ENCODE peak calls at places on chromosome 11, in eight cellular contexts. B is IMR-90; Q is CD8-positive, alpha-beta memory T cell; P is lower lobe of right lung; Z is PC-3; H is prostate gland; W is SJSA1; E is cardiac muscle cell. F is an unnamed sample. For H3K27me3, the result is how much of the 10 kb centered on the place peaks cover.

GRCh38 chr11:68186061-68186460 is 27.0 kb downstream of the KMT5B start:
- DNase-seq in B (no peak), Q (no peak), P (no peak), Z (no peak), H (no peak), W (no peak), E (no peak), F (no peak)

GRCh38 chr11:57249384-57250319 is 12.6 kb upstream of the APLNR start:
- DNase-seq in B (peak), Q (peak), P (peak), Z (peak), H (peak), W (peak), E (peak), F (peak)

GRCh38 chr11:72012897-72013721 is 14.4 kb downstream of the IL18BP start:
- DNase-seq in B (peak), Q (no peak), P (peak), Z (peak), H (peak), W (no peak), E (no peak), F (no peak)

GRCh38 chr11:36373040-36374010 is 77.2 kb downstream of the PRR5L start:
- DNase-seq in B (no peak), Q (no peak), P (no peak), Z (no peak), H (no peak), W (no peak), E (no peak), F (no peak)

GRCh38 chr11:132621976-132622375 is 910.3 kb downstream of the OPCML start:
- DNase-seq in B (no peak), Q (no peak), P (no peak), Z (no peak), H (no peak), W (no peak), E (no peak), F (no peak)

GRCh38 chr11:128342511-128343133 is 244.7 kb downstream of the ETS1 start:
- DNase-seq in B (peak), Q (peak), P (peak), Z (peak), H (no peak), W (peak), E (peak), F (no peak)

GRCh38 chr11:4704790-4705334 is 278 bp downstream of the MMP26 start:
- DNase-seq in B (no peak), Q (no peak), P (no peak), Z (no peak), H (no peak), W (no peak), E (no peak), F (no peak)

GRCh38 chr11:88553204-88553603 is 215.7 kb upstream of the CTSC start:
- DNase-seq in B (peak), Q (no peak), P (no peak), Z (no peak), H (no peak), W (no peak), E (no peak), F (no peak)

GRCh38 chr11:79768343-79768742 is 327.5 kb upstream of the TENM4 start:
- DNase-seq in B (no peak), Q (no peak), P (no peak), Z (no peak), H (no peak), W (no peak), E (no peak), F (no peak)

GRCh38 chr11:64253481-64253880 is 2.2 kb downstream of the PLCB3 start:
- DNase-seq in B (no peak), Q (no peak), P (no peak), Z (peak), H (no peak), W (no peak), E (no peak), F (no peak)

GRCh38 chr11:133803026-133803425 is 42.3 kb downstream of the SPATA19 start:
- DNase-seq in B (no peak), Q (no peak), P (no peak), Z (no peak), H (no peak), W (no peak), E (no peak), F (no peak)

GRCh38 chr11:2703487-2704141 is 3.8 kb upstream of the KCNQ1OT1 start:
- DNase-seq in B (no peak), Q (no peak), P (peak), Z (no peak), H (no peak), W (no peak), E (no peak), F (no peak)

GRCh38 chr11:85685820-85686459 is at the start of gene CCDC89:
- DNase-seq in B (peak), Q (no peak), P (peak), Z (peak), H (no peak), W (no peak), E (peak), F (peak)

GRCh38 chr11:31870609-31871309 is 59.6 kb upstream of the PAX6 start:
- DNase-seq in B (peak), Q (no peak), P (peak), Z (peak), H (peak), W (peak), E (peak), F (peak)

GRCh38 chr11:107018274-107018901 is at the start of gene GUCY1A2:
- DNase-seq in B (no peak), Q (no peak), P (peak), Z (no peak), H (peak), W (peak), E (peak), F (no peak)

GRCh38 chr11:43830928-43831440 is 49.6 kb upstream of the ALKBH3 start:
- DNase-seq in B (peak), Q (no peak), P (no peak), Z (peak), H (no peak), W (peak), E (no peak), F (peak)

GRCh38 chr11:72584293-72584921 is 89.8 kb downstream of the PDE2A start:
- DNase-seq in B (peak), Q (peak), P (peak), Z (no peak), H (no peak), W (no peak), E (peak), F (no peak)

GRCh38 chr11:126488591-126489370 is 133.3 kb downstream of the ST3GAL4 start:
- DNase-seq in B (no peak), Q (no peak), P (no peak), Z (no peak), H (no peak), W (no peak), E (no peak), F (no peak)

GRCh38 chr11:10984250-10984649 is 126.4 kb upstream of the ZBED5 start:
- DNase-seq in B (no peak), Q (no peak), P (no peak), Z (no peak), H (no peak), W (no peak), E (no peak), F (no peak)

GRCh38 chr11:46223252-46223513 is 54.3 kb upstream of the CREB3L1 start:
- DNase-seq in B (no peak), Q (no peak), P (no peak), Z (no peak), H (no peak), W (no peak), E (no peak), F (no peak)

GRCh38 chr11:114063149-114063828 is 3.8 kb downstream of the ZBTB16 start:
- DNase-seq in B (no peak), Q (no peak), P (no peak), Z (no peak), H (no peak), W (no peak), E (no peak), F (no peak)
- H3K4me3 ChIP-seq in B (no peak), Q (no peak), P (peak), Z (no peak), H (peak), W (no peak), E (no peak), F (no peak)

DNA sequence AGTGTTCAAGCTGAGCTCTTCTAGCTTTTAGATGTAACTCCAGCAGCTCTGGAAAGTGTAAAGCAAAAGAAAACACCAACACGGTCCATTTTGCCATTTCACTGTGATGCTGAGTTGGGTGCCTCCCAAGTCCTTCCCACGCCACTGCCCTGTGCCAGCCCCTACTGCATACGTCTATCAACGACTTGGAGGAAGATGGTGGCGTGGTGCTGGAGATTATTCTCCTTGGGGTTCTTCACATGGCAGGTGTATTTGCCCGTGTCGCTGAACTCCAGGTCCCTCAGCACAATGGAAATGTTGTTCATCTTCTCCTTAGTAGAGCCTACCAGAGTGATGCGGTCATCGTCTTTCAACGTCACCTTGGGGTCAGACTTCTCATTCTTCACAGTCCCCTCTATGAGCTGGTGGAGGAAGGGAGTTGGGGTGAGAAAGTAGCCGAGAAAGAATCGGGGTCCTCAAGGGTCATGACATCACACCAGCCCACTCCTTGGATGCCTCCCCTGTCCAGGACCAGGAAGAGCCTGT is 8.9 kb downstream of the SCN4B start:
- DNase-seq in B (no peak), Q (no peak), P (no peak), Z (no peak), H (no peak), W (no peak), E (no peak), F (no peak)
- H3K27me3 ChIP-seq in B (under half), Q (under half), P (under half), Z (under half), H (under half), W (under half), E (half or more), F (under half)

GRCh38 chr11:19790831-19791552 is 78.4 kb downstream of the NAV2 start:
- DNase-seq in B (no peak), Q (no peak), P (no peak), Z (no peak), H (no peak), W (no peak), E (no peak), F (no peak)
- H3K4me3 ChIP-seq in B (no peak), Q (no peak), P (no peak), Z (no peak), H (no peak), W (no peak), E (no peak), F (no peak)

GRCh38 chr11:22859756-22860155 is 518 bp downstream of the CCDC179 start:
- DNase-seq in B (no peak), Q (no peak), P (no peak), Z (no peak), H (no peak), W (no peak), E (no peak), F (no peak)
- H3K27me3 ChIP-seq in B (under half), Q (under half), P (under half), Z (under half), H (under half), W (under half), E (under half), F (under half)

DNA sequence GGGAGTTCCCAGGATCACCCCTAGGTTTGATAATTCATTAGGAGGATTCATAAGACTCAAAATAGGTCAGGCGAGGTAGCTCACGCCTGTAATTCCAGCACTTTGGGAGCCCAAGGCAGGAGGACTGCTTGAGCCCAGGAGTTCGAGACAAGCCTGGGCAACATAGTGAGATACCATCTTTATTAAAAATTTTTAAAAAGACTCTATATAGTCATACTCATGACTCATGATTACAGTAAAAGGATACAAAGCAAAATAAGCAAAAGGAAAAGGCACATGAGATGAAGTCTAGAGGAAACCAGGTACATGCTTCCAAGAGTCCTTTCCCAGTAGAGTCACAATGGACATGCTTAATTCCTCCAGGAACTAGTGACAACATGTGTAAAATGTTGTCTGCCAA is 13.9 kb upstream of the PTS start:
- DNase-seq in B (peak), Q (no peak), P (no peak), Z (no peak), H (no peak), W (no peak), E (no peak), F (no peak)
- H3K4me3 ChIP-seq in B (no peak), Q (no peak), P (no peak), Z (no peak), H (no peak), W (no peak), E (no peak), F (no peak)

DNA sequence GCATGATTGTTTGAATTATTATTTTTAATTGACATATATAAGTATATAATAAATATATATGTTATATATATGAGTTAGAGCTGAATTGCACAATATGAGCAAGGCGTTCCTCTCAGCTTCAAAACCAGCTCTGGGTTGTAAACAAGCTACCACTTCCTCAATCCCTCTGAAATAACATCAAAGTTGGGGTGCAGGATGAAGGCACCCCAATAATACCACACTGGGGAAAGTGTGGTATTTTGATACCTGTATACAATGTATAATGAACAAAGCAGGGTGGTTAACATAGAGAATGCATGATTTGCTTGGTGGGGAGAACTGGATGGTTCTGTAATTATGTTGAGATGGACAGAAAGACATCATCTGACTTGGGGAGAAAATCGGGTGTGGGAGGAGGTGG is 1.7 kb upstream of the SORL1 start:
- DNase-seq in B (no peak), Q (no peak), P (no peak), Z (no peak), H (no peak), W (no peak), E (no peak), F (no peak)
- H3K27me3 ChIP-seq in B (under half), Q (under half), P (under half), Z (under half), H (under half), W (under half), E (under half), F (under half)

F was measured in AG04450.